ENCODE peak calls at places on chromosomes 5 and 9, in four cellular contexts. M is small intestine, V is iPS-NIHi11, E is cerebellar nuclear complex. L is an unnamed sample.

GRCh38 chr9:134617246-134617645 is 24.4 kb upstream of the COL5A1 start:
- DNase-seq in M (no peak), E (no peak), V (no peak), L (no peak)

GRCh38 chr9:101209670-101210069 is 175.1 kb downstream of the BAAT start:
- DNase-seq in E (no peak), V (no peak), M (no peak), L (no peak)

GRCh38 chr5:84494453-84494852 is 109.8 kb upstream of the EDIL3 start:
- DNase-seq in E (no peak), V (no peak), M (no peak), L (no peak)

GRCh38 chr5:168471785-168472184 is 14.5 kb upstream of the RARS1 start:
- DNase-seq in E (no peak), M (no peak), V (no peak), L (no peak)

GRCh38 chr5:84384604-84385575 is at the start of gene EDIL3:
- DNase-seq in E (no peak), V (peak; percentile 52), M (no peak), L (peak; percentile 72)

GRCh38 chr9:132826131-132826530 is 52.0 kb downstream of the AK8 start:
- DNase-seq in E (no peak), V (no peak), M (no peak), L (no peak)

GRCh38 chr5:127801751-127802476 is 98.7 kb downstream of the CCDC192 start:
- DNase-seq in M (no peak), V (no peak), E (no peak), L (no peak)

GRCh38 chr9:137200311-137201204 is at the start of gene TPRN:
- DNase-seq in V (peak; percentile 100), E (peak; percentile 98), M (peak; percentile 100), L (peak; percentile 99)

GRCh38 chr5:56279979-56280378 is 46.8 kb upstream of the ANKRD55 start:
- DNase-seq in M (no peak), E (no peak), V (peak; percentile 29), L (no peak)

GRCh38 chr9:88076286-88077070 is 61.8 kb downstream of the SPATA31C2 start:
- DNase-seq in V (peak; percentile 84), E (no peak), M (peak; percentile 93), L (peak; percentile 66)

GRCh38 chr9:131043646-131044045 is 34.7 kb downstream of the LAMC3 start:
- DNase-seq in V (no peak), E (no peak), M (no peak), L (no peak)

GRCh38 chr5:1410156-1411014 is 34.9 kb downstream of the SLC6A3 start:
- DNase-seq in V (no peak), E (no peak), M (no peak), L (no peak)

L was measured in occipital lobe.